ENCODE peak calls at places on chromosomes 5 and 9, in eight cellular contexts. V, E, I, D, P, W, B and Z are unnamed samples.

GRCh38 chr9:87739546-87739945 is 13.6 kb downstream of the CTSL start:
- DNase-seq in V (no peak), E (no peak), I (no peak), D (no peak), P (no peak), W (no peak), B (no peak), Z (no peak)

GRCh38 chr5:60488466-60489130 is 211.4 kb downstream of the DEPDC1B start:
- DNase-seq in V (no peak), E (no peak), I (no peak), D (no peak), P (no peak), W (no peak), B (no peak), Z (no peak)

GRCh38 chr5:85458319-85458718 is 1073.6 kb upstream of the EDIL3 start:
- DNase-seq in V (no peak), E (no peak), I (no peak), D (no peak), P (no peak), W (no peak), B (no peak), Z (no peak)

GRCh38 chr5:154158379-154158738 is 32.2 kb upstream of the GALNT10 start:
- DNase-seq in V (no peak), E (no peak), I (no peak), D (no peak), P (no peak), W (no peak), B (no peak), Z (no peak)

GRCh38 chr9:9920425-9920824 is 692.4 kb downstream of the PTPRD start:
- DNase-seq in V (no peak), E (no peak), I (no peak), D (no peak), P (no peak), W (no peak), B (no peak), Z (no peak)

GRCh38 chr9:127241354-127241753 is 23.2 kb upstream of the GARNL3 start:
- DNase-seq in V (no peak), E (no peak), I (no peak), D (no peak), P (no peak), W (no peak), B (no peak), Z (no peak)

GRCh38 chr9:78103971-78104433 is 72.4 kb upstream of the GNAQ start:
- DNase-seq in V (no peak), E (no peak), I (no peak), D (no peak), P (peak), W (peak), B (peak), Z (peak)

GRCh38 chr9:98707158-98708102 is 1.3 kb downstream of the GABBR2 start:
- DNase-seq in V (peak), E (peak), I (no peak), D (peak), P (no peak), W (no peak), B (peak), Z (peak)

GRCh38 chr5:13218518-13218917 is 726.0 kb downstream of the DNAH5 start:
- DNase-seq in V (no peak), E (no peak), I (no peak), D (no peak), P (no peak), W (no peak), B (no peak), Z (peak)

GRCh38 chr5:73434461-73434860 is 14.1 kb downstream of the FOXD1 start:
- DNase-seq in V (no peak), E (no peak), I (no peak), D (no peak), P (no peak), W (no peak), B (no peak), Z (no peak)